ENCODE peak calls at places on chromosomes 2 and 18, in nine cellular contexts. Q is heart left ventricle, Z is gastrocnemius medialis, P is cardiac fibroblast, I is IMR-90, A is cardiac muscle cell, K is right atrium auricular region, F is psoas muscle, O is pancreas. M is an unnamed sample.

GRCh38 chr2:144406111-144406788 is 113.7 kb downstream of the ZEB2 start:
- DNase-seq in A (no peak), P (no peak), I (no peak), O (no peak), F (no peak), Z (no peak), Q (no peak), K (no peak), M (no peak)

GRCh38 chr18:79600141-79600540 is 79.5 kb upstream of the CTDP1 start:
- DNase-seq in Z (no peak), Q (no peak), K (no peak), A (no peak), F (no peak), O (no peak), P (no peak), I (no peak), M (peak)

GRCh38 chr2:171480908-171481307 is 41.4 kb upstream of the CYBRD1 start:
- DNase-seq in O (no peak), K (no peak), A (no peak), F (no peak), Z (no peak), P (no peak), Q (no peak), I (no peak), M (no peak)

GRCh38 chr2:109322111-109322510 is 193.1 kb downstream of the SH3RF3 start:
- DNase-seq in Z (peak), I (peak), O (peak), A (peak), P (peak), K (peak), Q (peak), F (peak), M (peak)

GRCh38 chr2:240322231-240322955 is 113.1 kb upstream of the GPC1 start:
- DNase-seq in Q (no peak), A (peak), F (peak), K (no peak), O (no peak), Z (no peak), P (peak), I (peak), M (no peak)

GRCh38 chr18:7755753-7756475 is 188.8 kb downstream of the PTPRM start:
- DNase-seq in O (no peak), A (peak), F (no peak), P (peak), I (peak), Q (no peak), Z (no peak), K (no peak), M (no peak)

GRCh38 chr2:96180002-96180401 is 28.6 kb downstream of the STARD7 start:
- DNase-seq in F (no peak), O (no peak), A (no peak), Z (no peak), I (no peak), P (no peak), K (no peak), Q (no peak), M (no peak)

GRCh38 chr2:59427980-59428379 is 1125.5 kb downstream of the BCL11A start:
- DNase-seq in A (no peak), K (no peak), P (no peak), I (no peak), O (no peak), Z (no peak), Q (no peak), F (no peak), M (no peak)

GRCh38 chr2:237998530-237998929 is 31.7 kb downstream of the UBE2F start:
- DNase-seq in I (peak), F (no peak), A (peak), O (no peak), Q (no peak), Z (no peak), K (no peak), P (peak), M (no peak)

GRCh38 chr2:195363496-195363895 is 293.5 kb upstream of the SLC39A10 start:
- DNase-seq in K (no peak), A (no peak), P (no peak), Z (no peak), Q (no peak), O (no peak), F (no peak), I (peak), M (no peak)

GRCh38 chr2:175742367-175742766 is 259.7 kb downstream of the LNPK start:
- DNase-seq in I (peak), Z (no peak), A (no peak), O (no peak), Q (no peak), F (no peak), K (no peak), P (no peak), M (no peak)

GRCh38 chr2:54634564-54635511 is 88.6 kb upstream of the EML6 start:
- DNase-seq in A (peak), O (no peak), F (peak), Q (no peak), P (peak), Z (peak), I (peak), K (no peak), M (no peak)

GRCh38 chr2:85096616-85097015 is 36.6 kb upstream of the TCF7L1 start:
- DNase-seq in I (no peak), K (no peak), P (no peak), A (no peak), Z (no peak), O (no peak), F (no peak), Q (no peak), M (no peak)

GRCh38 chr2:63627866-63628265 is 39.1 kb downstream of the MDH1 start:
- DNase-seq in Z (no peak), K (no peak), Q (no peak), I (no peak), O (no peak), F (no peak), P (no peak), A (no peak), M (no peak)

GRCh38 chr2:200350796-200351195 is 44.3 kb downstream of the SPATS2L start:
- DNase-seq in O (no peak), F (no peak), P (peak), A (peak), Q (no peak), I (peak), Z (no peak), K (no peak), M (no peak)

GRCh38 chr18:35577045-35577848 is 4.3 kb upstream of the GALNT1 start:
- DNase-seq in K (no peak), A (no peak), Z (no peak), P (no peak), O (no peak), I (no peak), Q (no peak), F (no peak), M (no peak)

GRCh38 chr2:121790276-121790956 is 35.0 kb downstream of the TSN start:
- DNase-seq in O (no peak), Z (no peak), F (no peak), A (peak), I (peak), Q (no peak), P (peak), K (peak), M (no peak)

GRCh38 chr2:179275280-179276013 is 10.8 kb upstream of the SESTD1 start:
- DNase-seq in F (no peak), I (peak), K (no peak), A (no peak), Z (no peak), O (no peak), P (peak), Q (no peak), M (no peak)

GRCh38 chr2:98269274-98269673 is 77.0 kb upstream of the CNGA3 start:
- DNase-seq in I (peak), O (peak), P (peak), F (no peak), Q (no peak), Z (no peak), K (no peak), A (peak), M (peak)

GRCh38 chr2:232490221-232491138 is 2.8 kb upstream of the ECEL1 start:
- DNase-seq in Q (peak), I (no peak), F (no peak), P (no peak), Z (no peak), O (no peak), K (no peak), A (no peak), M (no peak)

GRCh38 chr2:40256649-40257048 is 195.2 kb downstream of the SLC8A1 start:
- DNase-seq in F (no peak), A (peak), O (no peak), Z (no peak), K (no peak), Q (no peak), P (peak), I (no peak), M (no peak)

GRCh38 chr2:142415461-142415860 is 284.6 kb upstream of the LRP1B start:
- DNase-seq in O (no peak), I (no peak), A (no peak), Q (no peak), P (no peak), Z (no peak), F (no peak), K (no peak), M (no peak)

GRCh38 chr2:62217980-62218379 is 22.1 kb downstream of the B3GNT2 start:
- DNase-seq in O (no peak), Q (no peak), F (no peak), K (no peak), Z (no peak), A (peak), I (peak), P (peak), M (no peak)

GRCh38 chr18:68054669-68055068 is 538.1 kb upstream of the DSEL start:
- DNase-seq in Q (no peak), P (no peak), O (no peak), K (no peak), F (no peak), I (no peak), A (no peak), Z (no peak), M (no peak)

GRCh38 chr2:12416600-12416999 is 300.1 kb upstream of the TRIB2 start:
- DNase-seq in A (peak), F (peak), Z (no peak), O (peak), P (peak), Q (peak), K (peak), I (peak), M (peak)

DNA sequence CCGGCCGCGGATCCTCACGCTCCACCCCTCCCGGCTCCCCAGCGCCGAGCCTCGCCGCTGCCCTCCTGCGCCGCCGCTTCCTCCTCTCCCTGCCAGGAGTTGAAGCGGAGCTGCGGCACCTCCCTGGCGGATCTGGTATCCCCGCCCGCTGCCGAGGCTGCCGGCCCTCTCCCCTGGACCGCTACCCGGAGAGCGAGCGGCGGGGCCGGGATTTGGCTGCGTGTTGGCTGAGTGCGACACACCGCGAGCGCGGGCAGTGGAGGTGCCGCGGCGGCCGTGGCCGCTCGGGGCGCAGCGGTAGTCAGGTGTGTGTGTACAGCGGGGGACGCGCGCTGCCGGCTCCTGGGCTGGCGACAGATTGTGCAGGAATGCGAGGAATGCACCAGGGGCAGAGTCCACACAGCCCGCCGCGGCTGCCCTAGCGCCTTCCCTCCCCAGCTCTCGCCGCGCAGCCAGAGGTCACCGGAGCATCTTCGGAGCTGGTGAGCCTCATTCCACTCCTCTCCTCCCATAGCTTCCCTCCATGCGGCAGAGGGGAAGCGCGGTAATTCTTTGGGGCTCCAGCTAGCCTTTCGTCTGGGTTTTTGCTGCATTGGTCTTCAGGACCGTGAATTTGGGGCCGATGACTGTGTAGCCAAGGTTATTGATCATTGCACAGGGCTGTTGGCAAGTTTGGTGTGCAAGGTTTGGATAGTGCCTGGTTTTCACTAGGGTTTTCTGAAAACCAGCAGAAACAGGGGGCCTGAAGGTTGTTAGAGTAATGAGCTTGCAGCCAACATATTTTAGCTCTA is 1.3 kb downstream of the PKP4 start:
- DNase-seq in F (no peak), K (peak), Q (no peak), Z (no peak), A (peak), P (peak), I (peak), O (peak), M (peak)
- TF ChIP-seq CTCF in F (peak), K (peak), Q (no peak), Z (peak), A (peak), P (peak), I (peak), O (peak), M (peak)

DNA sequence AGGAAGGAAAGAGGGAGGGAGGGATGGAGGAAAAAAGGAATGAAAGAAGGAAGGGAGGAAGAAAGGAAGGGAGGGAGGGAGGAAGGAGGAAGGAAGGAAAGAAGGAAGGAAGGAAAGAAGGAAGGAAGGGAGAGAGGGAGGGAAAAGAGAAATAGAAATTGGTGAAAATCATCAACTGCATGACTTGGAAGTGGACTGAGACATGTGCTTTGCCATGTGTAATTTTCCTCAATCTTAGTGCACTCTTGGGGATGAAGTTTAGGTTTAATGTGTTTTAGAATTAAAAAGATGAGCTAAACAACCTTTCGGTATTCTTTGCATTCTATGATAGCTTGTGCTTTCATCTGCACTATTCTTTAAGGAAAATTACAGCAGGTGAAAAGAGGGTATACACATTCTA is 320.1 kb upstream of the GALNT5 start:
- DNase-seq in Z (no peak), P (no peak), Q (no peak), I (no peak), O (no peak), A (no peak), K (no peak), F (no peak), M (no peak)
- TF ChIP-seq CTCF in Z (no peak), P (no peak), Q (no peak), I (no peak), O (no peak), A (no peak), K (no peak), F (no peak), M (no peak)

DNA sequence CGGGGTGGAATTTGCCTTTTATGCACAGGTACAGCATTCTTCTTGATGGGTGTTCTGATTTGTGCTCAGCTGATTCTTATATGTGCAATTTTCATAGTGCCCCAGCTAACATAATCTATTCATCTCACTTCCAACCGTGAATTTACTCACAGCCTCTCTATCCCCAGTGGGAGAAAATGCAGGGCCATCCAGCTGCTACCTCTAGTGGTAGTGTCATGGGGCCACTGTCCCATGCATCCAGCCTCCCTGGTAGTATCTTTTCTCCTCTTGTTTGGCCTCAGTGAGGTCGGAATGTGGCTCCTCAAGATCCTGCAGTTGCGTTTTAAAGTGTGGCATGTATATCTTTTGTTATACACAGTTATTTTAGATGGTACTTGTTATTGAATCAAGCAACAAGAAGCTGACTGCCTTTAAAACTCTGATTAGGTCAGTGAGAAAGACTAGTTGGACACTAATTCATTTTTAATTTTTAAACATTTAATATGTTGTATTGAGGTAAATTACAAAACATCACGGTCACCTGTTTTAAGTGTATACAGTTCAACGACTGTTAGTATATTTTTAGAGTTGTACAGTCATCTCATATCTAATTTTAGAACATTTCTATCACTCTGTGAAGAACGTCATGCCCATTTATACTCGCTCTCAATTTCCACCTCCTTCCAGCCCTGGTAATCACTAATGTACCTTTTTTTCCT is 67.9 kb upstream of the TXNDC2 start:
- DNase-seq in K (no peak), A (no peak), F (no peak), Z (no peak), O (no peak), I (no peak), P (no peak), Q (no peak), M (no peak)
- TF ChIP-seq CTCF in K (no peak), A (no peak), F (no peak), Z (no peak), O (no peak), I (no peak), P (no peak), Q (no peak), M (no peak)

DNA sequence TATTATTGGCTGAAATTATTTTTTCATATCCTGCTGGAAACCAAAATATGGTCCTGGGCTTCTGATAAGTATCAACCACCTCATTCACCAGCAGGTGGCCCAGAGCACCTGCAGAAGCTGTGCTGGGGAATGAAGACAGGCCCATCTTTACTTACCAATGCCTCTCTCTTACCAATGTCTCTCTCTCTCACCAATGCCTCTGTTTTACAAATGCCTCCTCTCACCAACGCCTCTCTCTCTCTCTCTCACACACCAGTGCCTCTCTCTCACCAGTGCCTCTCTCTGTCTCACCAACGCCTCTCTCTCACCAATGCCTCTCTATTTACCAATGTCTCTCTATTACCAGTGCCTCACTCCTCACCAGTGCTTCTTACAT is 2.3 kb upstream of the MAL start:
- DNase-seq in O (no peak), Q (no peak), I (no peak), Z (no peak), P (no peak), K (no peak), F (no peak), A (no peak), M (no peak)
- TF ChIP-seq CTCF in O (no peak), Q (no peak), I (no peak), Z (no peak), P (no peak), K (no peak), F (no peak), A (no peak), M (no peak)

GRCh38 chr2:184072470-184072869 is 525.9 kb upstream of the ZNF804A start:
- DNase-seq in A (no peak), Z (no peak), P (no peak), O (no peak), I (no peak), K (no peak), F (no peak), Q (no peak), M (no peak)

DNA sequence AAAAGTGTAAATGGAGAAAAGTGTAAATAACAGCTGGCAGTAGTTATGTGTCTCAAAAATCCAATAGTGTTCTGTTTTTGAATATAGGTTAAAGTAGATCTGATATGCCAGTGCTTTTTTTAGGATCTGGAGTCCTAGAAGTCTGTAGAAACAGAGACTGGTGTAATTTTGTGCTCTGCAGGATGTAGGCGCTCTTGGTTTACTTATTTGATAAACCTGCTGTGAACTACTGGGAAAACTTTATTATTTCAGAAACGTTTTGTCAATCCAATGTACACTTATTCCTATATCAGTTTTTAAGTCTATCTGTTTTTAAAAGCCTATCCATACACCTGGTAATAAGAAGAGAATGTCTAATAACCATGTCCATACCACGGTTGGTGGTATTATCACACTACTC is 530.8 kb upstream of the ZNF804A start:
- DNase-seq in Z (no peak), I (no peak), P (no peak), Q (no peak), O (no peak), A (no peak), F (no peak), K (no peak), M (no peak)
- TF ChIP-seq CTCF in Z (no peak), I (no peak), P (no peak), Q (no peak), O (no peak), A (no peak), F (no peak), K (no peak), M (no peak)

GRCh38 chr2:71995067-71995665 is 152.5 kb downstream of the CYP26B1 start:
- DNase-seq in P (peak), I (peak), A (peak), Q (no peak), Z (no peak), O (no peak), F (no peak), K (no peak), M (no peak)
- TF ChIP-seq CTCF in P (peak), I (peak), A (peak), Q (peak), Z (peak), O (no peak), F (peak), K (no peak), M (peak)

GRCh38 chr2:129810521-129810920 is 168.9 kb upstream of the RAB6C start:
- DNase-seq in F (no peak), I (no peak), A (no peak), O (no peak), Z (no peak), Q (no peak), P (no peak), K (no peak), M (no peak)

GRCh38 chr2:129812654-129813053 is 166.8 kb upstream of the RAB6C start:
- DNase-seq in F (no peak), K (no peak), Q (no peak), I (no peak), P (no peak), O (no peak), Z (no peak), A (no peak), M (no peak)

GRCh38 chr2:129812071-129812470 is 167.4 kb upstream of the RAB6C start:
- DNase-seq in P (no peak), O (no peak), F (peak), K (peak), Z (peak), I (no peak), A (no peak), Q (no peak), M (peak)

GRCh38 chr2:129817175-129817574 is 162.3 kb upstream of the RAB6C start:
- DNase-seq in P (no peak), A (no peak), Z (no peak), F (no peak), Q (no peak), O (no peak), I (no peak), K (no peak), M (no peak)

DNA sequence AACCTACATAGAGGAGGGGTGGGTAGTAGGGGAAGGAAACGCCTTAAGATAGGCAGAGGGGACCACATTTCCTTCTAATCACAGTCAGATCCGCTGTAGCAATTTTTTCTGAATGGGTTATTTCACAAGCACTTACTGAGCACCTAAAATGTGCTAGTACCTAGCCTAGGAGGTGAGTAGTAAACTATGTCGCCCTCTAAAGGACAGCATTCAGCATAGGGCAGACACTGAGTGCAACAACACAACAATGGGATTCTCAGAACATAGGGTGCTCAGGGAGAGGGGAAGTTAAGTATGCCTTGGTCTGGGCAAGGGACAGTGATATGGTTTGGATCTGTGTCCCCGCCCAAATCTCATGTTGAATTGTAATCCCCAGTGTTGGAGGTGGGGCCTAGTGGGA is 166.1 kb upstream of the RAB6C start:
- DNase-seq in Z (no peak), F (no peak), O (no peak), I (no peak), K (no peak), P (no peak), A (peak), Q (no peak), M (no peak)
- TF ChIP-seq CTCF in Z (no peak), F (no peak), O (no peak), I (no peak), K (no peak), P (no peak), A (peak), Q (no peak), M (no peak)

M was measured in tibial nerve.